ENCODE peak calls at places on chromosome 13, in eight cellular contexts. Z is OCI-LY7, O is fibroblast of the aortic adventitia, Y is fibroblast of lung, C is dorsolateral prefrontal cortex, P is transverse colon, R is pancreas, L is GM13976. I is an unnamed sample.

GRCh38 chr13:112204881-112205327 is 138.0 kb downstream of the SOX1 start:
- DNase-seq in Z (no peak), O (no peak), Y (no peak), C (no peak), P (no peak), R (peak), L (no peak), I (no peak)

GRCh38 chr13:54016548-54016947 is 987.9 kb downstream of the OLFM4 start:
- DNase-seq in Z (no peak), O (no peak), Y (no peak), C (no peak), P (no peak), R (no peak), L (no peak), I (no peak)

GRCh38 chr13:62702502-62702901 is 1286.9 kb upstream of the PCDH20 start:
- DNase-seq in Z (no peak), O (no peak), Y (no peak), C (no peak), P (no peak), R (no peak), L (no peak), I (no peak)

GRCh38 chr13:36395280-36395679 is 37.0 kb upstream of the CCNA1 start:
- DNase-seq in Z (no peak), O (peak), Y (peak), C (no peak), P (no peak), R (no peak), L (no peak), I (no peak)

GRCh38 chr13:108897955-108898354 is 268.5 kb downstream of the MYO16 start:
- DNase-seq in Z (no peak), O (no peak), Y (no peak), C (no peak), P (no peak), R (no peak), L (no peak), I (no peak)

GRCh38 chr13:111115051-111115840 is at the start of gene ARHGEF7:
- DNase-seq in Z (no peak), O (no peak), Y (peak), C (peak), P (no peak), R (no peak), L (peak), I (no peak)

GRCh38 chr13:87671031-87671823 is at the start of gene SLITRK5:
- DNase-seq in Z (peak), O (peak), Y (peak), C (peak), P (peak), R (peak), L (peak), I (no peak)

GRCh38 chr13:35838356-35838755 is 292.8 kb downstream of the DCLK1 start:
- DNase-seq in Z (no peak), O (peak), Y (peak), C (no peak), P (no peak), R (no peak), L (no peak), I (no peak)

GRCh38 chr13:113992276-113993005 is 18.6 kb upstream of the C13orf46 start:
- DNase-seq in Z (no peak), O (no peak), Y (no peak), C (no peak), P (no peak), R (no peak), L (no peak), I (no peak)

GRCh38 chr13:88456155-88456554 is 785.0 kb downstream of the SLITRK5 start:
- DNase-seq in Z (no peak), O (no peak), Y (no peak), C (no peak), P (no peak), R (no peak), L (no peak), I (no peak)

GRCh38 chr13:91133941-91134772 is 213.3 kb upstream of the MIR17HG start:
- DNase-seq in Z (peak), O (peak), Y (peak), C (peak), P (peak), R (peak), L (peak), I (peak)

GRCh38 chr13:36143768-36144167 is 12.6 kb upstream of the DCLK1 start:
- DNase-seq in Z (no peak), O (peak), Y (no peak), C (no peak), P (no peak), R (no peak), L (no peak), I (no peak)

GRCh38 chr13:62360609-62361008 is 945.0 kb upstream of the PCDH20 start:
- DNase-seq in Z (no peak), O (no peak), Y (no peak), C (no peak), P (no peak), R (no peak), L (no peak), I (no peak)

GRCh38 chr13:98284677-98285076 is 107.6 kb upstream of the RNF113B start:
- DNase-seq in Z (no peak), O (no peak), Y (no peak), C (no peak), P (no peak), R (no peak), L (no peak), I (no peak)

GRCh38 chr13:63948045-63948444 is 2532.4 kb upstream of the PCDH20 start:
- DNase-seq in Z (no peak), O (no peak), Y (peak), C (no peak), P (no peak), R (no peak), L (no peak), I (no peak)

GRCh38 chr13:112689498-112690241 is at the start of gene ATP11A:
- DNase-seq in Z (peak), O (peak), Y (peak), C (peak), P (peak), R (peak), L (peak), I (peak)

GRCh38 chr13:50127017-50127725 is 111.9 kb downstream of the KCNRG start:
- DNase-seq in Z (no peak), O (peak), Y (peak), C (no peak), P (peak), R (no peak), L (peak), I (no peak)

GRCh38 chr13:72590091-72590490 is 137.3 kb downstream of the MZT1 start:
- DNase-seq in Z (no peak), O (no peak), Y (no peak), C (no peak), P (no peak), R (no peak), L (no peak), I (no peak)

GRCh38 chr13:113739527-113740285 is 19.3 kb upstream of the TMEM255B start:
- DNase-seq in Z (no peak), O (no peak), Y (no peak), C (no peak), P (no peak), R (no peak), L (no peak), I (no peak)

GRCh38 chr13:89755729-89756492 is 1591.6 kb upstream of the MIR17HG start:
- DNase-seq in Z (peak), O (no peak), Y (no peak), C (no peak), P (no peak), R (no peak), L (no peak), I (no peak)

DNA sequence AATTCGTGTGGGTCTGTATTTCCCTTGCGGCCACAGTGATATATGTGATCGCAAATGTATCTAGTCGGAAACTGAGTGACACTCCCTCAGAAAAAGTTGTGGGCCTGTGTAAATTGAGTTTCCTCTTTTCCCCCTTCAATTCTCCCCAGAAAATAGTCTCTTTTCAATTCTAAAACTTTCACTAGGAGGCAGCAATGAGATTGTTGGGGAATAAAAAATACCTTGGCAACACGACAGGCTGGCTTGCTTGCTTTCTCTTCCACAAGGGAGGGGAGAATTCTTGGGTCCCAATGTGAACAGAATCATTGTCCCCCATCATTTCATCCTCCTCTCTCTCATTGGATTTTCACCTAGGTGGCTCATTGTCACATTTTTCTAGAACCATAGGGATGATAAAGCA is 3.7 kb upstream of the SOX21 start:
- DNase-seq in Z (no peak), O (no peak), Y (no peak), C (no peak), P (no peak), R (no peak), L (no peak), I (no peak)
- TF ChIP-seq CTCF in Z (no peak), O (peak), Y (peak), C (peak), P (no peak), R (no peak), L (no peak), I (no peak)

GRCh38 chr13:32443111-32443510 is 15.2 kb upstream of the N4BP2L1 start:
- DNase-seq in Z (peak), O (no peak), Y (no peak), C (no peak), P (peak), R (no peak), L (peak), I (peak)
- TF ChIP-seq CTCF in Z (peak), O (no peak), Y (peak), C (peak), P (peak), R (no peak), L (peak), I (no peak)

DNA sequence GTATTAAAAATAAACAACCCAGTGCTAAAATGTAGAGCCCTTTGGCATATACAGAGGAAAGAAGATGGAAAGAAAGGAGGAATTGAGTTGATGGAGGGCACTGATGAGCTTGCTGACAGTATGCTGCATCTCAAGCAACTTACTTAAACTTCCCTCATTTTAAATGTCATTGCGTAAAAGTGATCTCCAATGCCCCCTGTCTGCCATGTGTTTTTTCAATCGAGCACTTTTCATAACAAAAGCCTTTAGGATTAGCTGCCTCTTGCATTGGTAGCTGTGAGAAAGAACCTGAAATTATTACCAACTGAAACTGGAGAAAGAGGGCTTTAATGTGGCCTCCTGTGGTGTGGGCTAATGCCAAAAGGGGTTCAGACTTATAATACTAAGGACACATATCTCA is 541.6 kb downstream of the SUCLA2 start:
- DNase-seq in Z (peak), O (peak), Y (peak), C (no peak), P (no peak), R (no peak), L (no peak), I (no peak)
- TF ChIP-seq CTCF in Z (peak), O (peak), Y (peak), C (no peak), P (no peak), R (no peak), L (peak), I (no peak)

GRCh38 chr13:71300602-71301001 is 566.4 kb downstream of the DACH1 start:
- DNase-seq in Z (no peak), O (no peak), Y (no peak), C (no peak), P (no peak), R (no peak), L (no peak), I (no peak)

GRCh38 chr13:71304861-71305260 is 562.1 kb downstream of the DACH1 start:
- DNase-seq in Z (no peak), O (no peak), Y (no peak), C (no peak), P (no peak), R (no peak), L (no peak), I (no peak)

GRCh38 chr13:71306821-71307220 is 560.2 kb downstream of the DACH1 start:
- DNase-seq in Z (no peak), O (no peak), Y (no peak), C (no peak), P (no peak), R (no peak), L (no peak), I (no peak)

GRCh38 chr13:71303144-71303543 is 563.9 kb downstream of the DACH1 start:
- DNase-seq in Z (no peak), O (no peak), Y (peak), C (no peak), P (no peak), R (no peak), L (no peak), I (peak)
- TF ChIP-seq CTCF in Z (no peak), O (no peak), Y (peak), C (no peak), P (no peak), R (no peak), L (no peak), I (no peak)

GRCh38 chr13:83622422-83622784 is 259.9 kb downstream of the SLITRK1 start:
- DNase-seq in Z (no peak), O (peak), Y (peak), C (no peak), P (no peak), R (no peak), L (no peak), I (no peak)
- TF ChIP-seq CTCF in Z (no peak), O (no peak), Y (no peak), C (no peak), P (no peak), R (no peak), L (no peak), I (no peak)

GRCh38 chr13:99419591-99420243 is 81.6 kb upstream of the TM9SF2 start:
- DNase-seq in Z (no peak), O (no peak), Y (no peak), C (no peak), P (no peak), R (no peak), L (no peak), I (no peak)

GRCh38 chr13:99418663-99419140 is 82.6 kb upstream of the TM9SF2 start:
- DNase-seq in Z (no peak), O (no peak), Y (no peak), C (no peak), P (no peak), R (no peak), L (no peak), I (no peak)

GRCh38 chr13:99422556-99423220 is 78.6 kb upstream of the TM9SF2 start:
- DNase-seq in Z (no peak), O (no peak), Y (no peak), C (no peak), P (no peak), R (no peak), L (no peak), I (no peak)

GRCh38 chr13:99421271-99421670 is 80.0 kb upstream of the TM9SF2 start:
- DNase-seq in Z (no peak), O (no peak), Y (no peak), C (no peak), P (peak), R (no peak), L (no peak), I (no peak)

GRCh38 chr13:99421758-99422555 is 79.3 kb upstream of the TM9SF2 start:
- DNase-seq in Z (no peak), O (no peak), Y (no peak), C (no peak), P (no peak), R (no peak), L (no peak), I (no peak)
- TF ChIP-seq CTCF in Z (no peak), O (no peak), Y (no peak), C (no peak), P (no peak), R (no peak), L (no peak), I (no peak)

DNA sequence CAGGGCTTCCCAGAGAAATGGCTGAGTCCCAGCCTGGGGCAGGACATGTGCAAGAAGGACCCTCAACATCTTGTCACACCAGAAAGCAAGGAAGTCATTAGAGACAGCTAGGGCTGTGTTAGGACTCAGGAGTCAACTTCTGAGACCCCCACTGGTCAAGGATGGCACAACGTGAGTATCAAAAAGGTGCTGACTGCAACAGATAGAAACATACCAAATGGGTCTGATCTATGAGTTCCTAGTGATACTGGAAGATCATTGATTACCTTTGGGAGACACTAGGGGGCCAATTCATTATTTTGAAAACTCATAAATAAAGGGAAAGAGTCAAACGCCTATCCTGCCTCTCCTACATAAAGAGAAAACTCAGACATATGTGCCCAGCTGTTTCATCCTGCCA is 73.5 kb upstream of the GJB6 start:
- DNase-seq in Z (peak), O (no peak), Y (no peak), C (no peak), P (no peak), R (no peak), L (no peak), I (no peak)
- TF ChIP-seq CTCF in Z (no peak), O (no peak), Y (no peak), C (no peak), P (no peak), R (no peak), L (no peak), I (no peak)

GRCh38 chr13:23667750-23668149 is 97.5 kb downstream of the TNFRSF19 start:
- DNase-seq in Z (peak), O (no peak), Y (no peak), C (no peak), P (no peak), R (no peak), L (no peak), I (no peak)
- TF ChIP-seq CTCF in Z (peak), O (no peak), Y (no peak), C (no peak), P (no peak), R (no peak), L (no peak), I (no peak)

DNA sequence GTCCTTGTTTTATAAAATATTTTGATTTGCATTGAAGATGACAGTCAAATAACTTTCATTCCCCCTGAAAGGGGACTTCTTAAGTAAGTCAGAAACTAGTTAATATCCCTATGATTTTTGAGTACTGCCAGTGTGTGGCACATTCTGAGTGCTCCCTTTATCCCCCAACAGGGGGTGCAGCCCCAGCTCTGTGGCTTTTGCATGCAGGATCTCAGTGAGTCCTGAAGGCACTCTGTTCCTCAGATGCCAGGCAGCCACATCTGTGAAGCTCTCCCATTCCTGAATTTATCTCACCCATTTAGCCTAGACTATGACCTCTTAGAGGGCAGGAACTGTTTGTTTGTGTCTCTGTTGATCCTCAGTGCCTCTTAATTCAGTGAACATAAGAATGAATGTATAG is 123.1 kb downstream of the CDK8 start:
- DNase-seq in Z (peak), O (peak), Y (peak), C (no peak), P (no peak), R (no peak), L (no peak), I (peak)
- TF ChIP-seq CTCF in Z (peak), O (peak), Y (peak), C (no peak), P (peak), R (no peak), L (peak), I (peak)

GRCh38 chr13:60957816-60958215 is 457.8 kb downstream of the PCDH20 start:
- DNase-seq in Z (no peak), O (no peak), Y (no peak), C (no peak), P (no peak), R (no peak), L (no peak), I (no peak)
- TF ChIP-seq CTCF in Z (no peak), O (no peak), Y (no peak), C (no peak), P (no peak), R (no peak), L (no peak), I (no peak)

I was measured in Calu3.